ENCODE peak calls at places on chromosomes 2 and 18, in seven cellular contexts. One of them, this sample, is unnamed.

GRCh38 chr18:66511810-66512209 is 92.1 kb downstream of the CDH19 start:
- DNase-seq in nephron progenitor cell: no peak
- DNase-seq in Calu3: peak
- DNase-seq in HCT116: no peak
- DNase-seq in prostate gland: no peak
- DNase-seq in lower leg skin: no peak
- DNase-seq in cardiac muscle cell: peak
- DNase-seq in this sample: no peak

GRCh38 chr18:75779450-75779849 is 351.9 kb upstream of the SMIM21 start:
- DNase-seq in nephron progenitor cell: no peak
- DNase-seq in Calu3: no peak
- DNase-seq in lower leg skin: no peak
- DNase-seq in cardiac muscle cell: no peak
- DNase-seq in HCT116: no peak
- DNase-seq in prostate gland: no peak
- DNase-seq in this sample: no peak

GRCh38 chr2:189267925-189268579 is 88.5 kb upstream of the COL5A2 start:
- DNase-seq in lower leg skin: no peak
- DNase-seq in HCT116: no peak
- DNase-seq in cardiac muscle cell: peak
- DNase-seq in prostate gland: no peak
- DNase-seq in Calu3: no peak
- DNase-seq in nephron progenitor cell: no peak
- DNase-seq in this sample: no peak

GRCh38 chr2:187580462-187581124 is 26.4 kb upstream of the TFPI start:
- DNase-seq in prostate gland: no peak
- DNase-seq in HCT116: peak
- DNase-seq in lower leg skin: no peak
- DNase-seq in cardiac muscle cell: peak
- DNase-seq in nephron progenitor cell: no peak
- DNase-seq in Calu3: no peak
- DNase-seq in this sample: no peak

GRCh38 chr18:42268186-42268725 is 313.2 kb downstream of the PIK3C3 start:
- DNase-seq in nephron progenitor cell: no peak
- DNase-seq in cardiac muscle cell: no peak
- DNase-seq in prostate gland: no peak
- DNase-seq in Calu3: no peak
- DNase-seq in HCT116: no peak
- DNase-seq in lower leg skin: no peak
- DNase-seq in this sample: no peak

GRCh38 chr2:196486145-196486544 is 153.4 kb upstream of the CCDC150 start:
- DNase-seq in HCT116: no peak
- DNase-seq in prostate gland: no peak
- DNase-seq in Calu3: no peak
- DNase-seq in cardiac muscle cell: no peak
- DNase-seq in lower leg skin: peak
- DNase-seq in nephron progenitor cell: no peak
- DNase-seq in this sample: no peak

GRCh38 chr2:47056875-47057731 is 98.0 kb downstream of the STPG4 start:
- DNase-seq in lower leg skin: no peak
- DNase-seq in nephron progenitor cell: no peak
- DNase-seq in HCT116: no peak
- DNase-seq in prostate gland: no peak
- DNase-seq in cardiac muscle cell: peak
- DNase-seq in Calu3: no peak
- DNase-seq in this sample: no peak

GRCh38 chr2:147487286-147487979 is 357.4 kb upstream of the ACVR2A start:
- DNase-seq in cardiac muscle cell: no peak
- DNase-seq in lower leg skin: no peak
- DNase-seq in prostate gland: no peak
- DNase-seq in nephron progenitor cell: no peak
- DNase-seq in HCT116: no peak
- DNase-seq in Calu3: no peak
- DNase-seq in this sample: no peak

GRCh38 chr2:224085811-224086210 is 46.7 kb upstream of the SERPINE2 start:
- DNase-seq in lower leg skin: no peak
- DNase-seq in cardiac muscle cell: no peak
- DNase-seq in nephron progenitor cell: no peak
- DNase-seq in Calu3: no peak
- DNase-seq in HCT116: no peak
- DNase-seq in prostate gland: no peak
- DNase-seq in this sample: no peak

GRCh38 chr2:3516831-3517230 is 2.5 kb downstream of the ADI1 start:
- DNase-seq in HCT116: no peak
- DNase-seq in Calu3: no peak
- DNase-seq in prostate gland: no peak
- DNase-seq in cardiac muscle cell: no peak
- DNase-seq in nephron progenitor cell: no peak
- DNase-seq in lower leg skin: no peak
- DNase-seq in this sample: no peak

GRCh38 chr2:219228745-219229374 is 576 bp downstream of the ATG9A start:
- DNase-seq in Calu3: no peak
- DNase-seq in HCT116: no peak
- DNase-seq in lower leg skin: no peak
- DNase-seq in cardiac muscle cell: no peak
- DNase-seq in prostate gland: no peak
- DNase-seq in nephron progenitor cell: no peak
- DNase-seq in this sample: no peak

GRCh38 chr2:187302146-187302545 is 145.9 kb downstream of the CALCRL start:
- DNase-seq in prostate gland: no peak
- DNase-seq in lower leg skin: no peak
- DNase-seq in HCT116: no peak
- DNase-seq in cardiac muscle cell: peak
- DNase-seq in Calu3: no peak
- DNase-seq in nephron progenitor cell: no peak
- DNase-seq in this sample: no peak

GRCh38 chr2:48452108-48452507 is 77.8 kb upstream of the STON1 start:
- DNase-seq in nephron progenitor cell: no peak
- DNase-seq in prostate gland: no peak
- DNase-seq in HCT116: no peak
- DNase-seq in Calu3: no peak
- DNase-seq in cardiac muscle cell: no peak
- DNase-seq in lower leg skin: no peak
- DNase-seq in this sample: no peak

GRCh38 chr2:40592223-40592622 is 140.3 kb upstream of the SLC8A1 start:
- DNase-seq in prostate gland: no peak
- DNase-seq in Calu3: no peak
- DNase-seq in HCT116: no peak
- DNase-seq in cardiac muscle cell: no peak
- DNase-seq in lower leg skin: no peak
- DNase-seq in nephron progenitor cell: no peak
- DNase-seq in this sample: no peak

GRCh38 chr2:240200230-240201051 is 60.0 kb upstream of the OTOS start:
- DNase-seq in prostate gland: no peak
- DNase-seq in HCT116: no peak
- DNase-seq in lower leg skin: no peak
- DNase-seq in nephron progenitor cell: no peak
- DNase-seq in Calu3: no peak
- DNase-seq in cardiac muscle cell: peak
- DNase-seq in this sample: no peak

GRCh38 chr2:231293163-231293562 is 94.7 kb downstream of the ARMC9 start:
- DNase-seq in nephron progenitor cell: no peak
- DNase-seq in Calu3: no peak
- DNase-seq in cardiac muscle cell: no peak
- DNase-seq in lower leg skin: no peak
- DNase-seq in HCT116: no peak
- DNase-seq in prostate gland: no peak
- DNase-seq in this sample: no peak

GRCh38 chr2:238237441-238237840 is 2.4 kb downstream of the HES6 start:
- DNase-seq in lower leg skin: no peak
- DNase-seq in prostate gland: no peak
- DNase-seq in cardiac muscle cell: no peak
- DNase-seq in Calu3: no peak
- DNase-seq in HCT116: no peak
- DNase-seq in nephron progenitor cell: no peak
- DNase-seq in this sample: no peak

GRCh38 chr2:238238311-238238765 is 1.5 kb downstream of the HES6 start:
- DNase-seq in prostate gland: no peak
- DNase-seq in nephron progenitor cell: no peak
- DNase-seq in lower leg skin: no peak
- DNase-seq in cardiac muscle cell: no peak
- DNase-seq in Calu3: no peak
- DNase-seq in HCT116: no peak
- DNase-seq in this sample: no peak

GRCh38 chr2:238239552-238239871 is 326 bp downstream of the HES6 start:
- DNase-seq in Calu3: peak
- DNase-seq in prostate gland: no peak
- DNase-seq in nephron progenitor cell: peak
- DNase-seq in cardiac muscle cell: no peak
- DNase-seq in lower leg skin: no peak
- DNase-seq in HCT116: no peak
- DNase-seq in this sample: no peak

GRCh38 chr2:238239872-238240760 is at the start of gene HES6:
- DNase-seq in Calu3: peak
- DNase-seq in prostate gland: peak
- DNase-seq in cardiac muscle cell: peak
- DNase-seq in nephron progenitor cell: peak
- DNase-seq in HCT116: peak
- DNase-seq in lower leg skin: peak
- DNase-seq in this sample: peak

DNA sequence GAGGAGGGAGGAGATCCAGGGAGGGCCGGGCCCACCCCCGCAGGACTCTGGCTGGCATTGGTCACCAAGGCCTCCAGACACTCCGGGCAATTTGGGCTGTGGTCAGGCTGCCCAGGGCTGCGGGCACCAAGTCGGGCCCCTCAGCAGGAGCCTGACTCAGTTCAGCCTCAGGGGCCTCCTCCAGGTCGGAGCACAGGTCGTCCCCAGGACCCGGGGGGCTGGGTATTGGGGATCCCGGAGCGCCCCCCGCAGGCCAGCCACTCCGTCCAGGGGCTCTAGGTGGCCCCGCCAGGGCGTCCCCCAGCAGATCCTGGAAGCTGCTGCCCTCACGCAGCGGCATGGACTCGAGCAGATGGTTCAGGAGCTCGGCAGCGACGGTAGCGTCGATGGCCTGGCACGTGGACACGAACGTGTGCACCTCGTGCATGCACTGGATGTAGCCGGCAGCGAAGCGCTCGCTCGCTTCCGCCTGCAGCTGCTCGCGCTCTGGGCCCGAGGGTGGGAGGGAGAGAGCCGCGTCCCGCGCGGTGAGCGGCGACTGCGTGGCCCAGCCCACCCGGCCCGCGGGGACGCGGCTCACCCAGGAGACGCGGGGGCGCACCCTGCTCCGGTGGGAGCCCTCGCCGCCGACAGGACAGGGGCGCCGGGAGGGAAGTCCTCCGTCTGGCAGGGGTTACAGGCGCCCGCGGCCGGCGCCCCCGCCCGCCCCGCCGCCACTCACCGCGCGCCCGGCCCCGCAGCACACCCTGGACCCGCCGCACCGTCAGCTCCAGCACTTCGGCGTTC is 879 bp downstream of the HES6 start:
- DNase-seq in prostate gland: no peak
- DNase-seq in cardiac muscle cell: no peak
- DNase-seq in HCT116: no peak
- DNase-seq in Calu3: no peak
- DNase-seq in lower leg skin: no peak
- DNase-seq in nephron progenitor cell: peak
- DNase-seq in this sample: no peak
- TF ChIP-seq CTCF in prostate gland: no peak
- TF ChIP-seq CTCF in cardiac muscle cell: no peak
- TF ChIP-seq CTCF in HCT116: peak
- TF ChIP-seq CTCF in Calu3: no peak
- TF ChIP-seq CTCF in lower leg skin: no peak
- TF ChIP-seq CTCF in nephron progenitor cell: no peak
- TF ChIP-seq CTCF in this sample: no peak

GRCh38 chr2:77309725-77310124 is 212.5 kb downstream of the LRRTM4 start:
- DNase-seq in cardiac muscle cell: no peak
- DNase-seq in lower leg skin: no peak
- DNase-seq in HCT116: no peak
- DNase-seq in Calu3: no peak
- DNase-seq in nephron progenitor cell: no peak
- DNase-seq in prostate gland: no peak
- DNase-seq in this sample: no peak
- TF ChIP-seq CTCF in cardiac muscle cell: no peak
- TF ChIP-seq CTCF in lower leg skin: no peak
- TF ChIP-seq CTCF in HCT116: no peak
- TF ChIP-seq CTCF in Calu3: no peak
- TF ChIP-seq CTCF in nephron progenitor cell: no peak
- TF ChIP-seq CTCF in prostate gland: no peak
- TF ChIP-seq CTCF in this sample: no peak

GRCh38 chr2:220695397-220696279 is 876.5 kb downstream of the EPHA4 start:
- DNase-seq in cardiac muscle cell: no peak
- DNase-seq in HCT116: no peak
- DNase-seq in lower leg skin: no peak
- DNase-seq in nephron progenitor cell: no peak
- DNase-seq in prostate gland: no peak
- DNase-seq in Calu3: no peak
- DNase-seq in this sample: no peak
- TF ChIP-seq CTCF in cardiac muscle cell: no peak
- TF ChIP-seq CTCF in HCT116: no peak
- TF ChIP-seq CTCF in lower leg skin: no peak
- TF ChIP-seq CTCF in nephron progenitor cell: no peak
- TF ChIP-seq CTCF in prostate gland: no peak
- TF ChIP-seq CTCF in Calu3: no peak
- TF ChIP-seq CTCF in this sample: no peak

GRCh38 chr2:45823723-45824206 is 172.3 kb downstream of the PRKCE start:
- DNase-seq in prostate gland: peak
- DNase-seq in Calu3: no peak
- DNase-seq in cardiac muscle cell: no peak
- DNase-seq in nephron progenitor cell: no peak
- DNase-seq in lower leg skin: peak
- DNase-seq in HCT116: no peak
- DNase-seq in this sample: no peak

GRCh38 chr2:45826476-45826875 is 175.0 kb downstream of the PRKCE start:
- DNase-seq in prostate gland: no peak
- DNase-seq in nephron progenitor cell: no peak
- DNase-seq in HCT116: no peak
- DNase-seq in lower leg skin: no peak
- DNase-seq in cardiac muscle cell: no peak
- DNase-seq in Calu3: no peak
- DNase-seq in this sample: no peak

GRCh38 chr2:45826889-45827635 is 175.6 kb downstream of the PRKCE start:
- DNase-seq in HCT116: no peak
- DNase-seq in prostate gland: no peak
- DNase-seq in cardiac muscle cell: peak
- DNase-seq in lower leg skin: no peak
- DNase-seq in Calu3: no peak
- DNase-seq in nephron progenitor cell: no peak
- DNase-seq in this sample: no peak

GRCh38 chr2:45822272-45822630 is 170.8 kb downstream of the PRKCE start:
- DNase-seq in Calu3: no peak
- DNase-seq in cardiac muscle cell: no peak
- DNase-seq in lower leg skin: no peak
- DNase-seq in HCT116: no peak
- DNase-seq in prostate gland: no peak
- DNase-seq in nephron progenitor cell: peak
- DNase-seq in this sample: no peak

DNA sequence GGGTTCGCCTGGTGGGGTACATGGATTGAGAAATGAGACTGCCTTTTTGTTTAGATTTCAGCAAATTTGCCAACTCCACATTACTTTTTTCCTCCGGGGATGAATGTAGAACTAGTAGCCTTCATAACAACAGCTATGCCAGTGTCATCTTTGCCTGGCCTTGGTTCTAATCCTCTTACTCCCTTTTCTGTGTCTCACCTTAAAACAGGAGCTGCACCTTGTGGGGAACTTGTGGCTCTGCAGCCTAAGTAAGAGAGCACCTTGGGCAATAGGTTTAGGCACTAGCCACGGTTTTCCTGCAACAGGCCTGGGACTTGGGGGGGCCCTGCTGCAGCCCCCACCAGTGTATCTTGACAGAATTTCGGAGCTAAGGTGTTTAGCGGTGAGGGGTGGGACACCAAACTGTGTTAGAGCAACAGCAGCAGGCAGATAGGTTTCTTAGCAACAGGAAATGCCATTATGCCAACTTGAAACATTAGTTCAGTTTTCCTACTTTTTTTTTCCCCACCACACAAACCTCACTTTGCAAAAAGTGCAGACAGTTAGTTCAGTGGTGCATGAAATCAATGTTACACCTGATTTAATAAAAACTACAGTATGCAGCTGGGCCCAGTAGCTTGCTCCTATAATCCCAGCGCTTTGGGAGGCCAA is 173.7 kb downstream of the PRKCE start:
- DNase-seq in HCT116: no peak
- DNase-seq in lower leg skin: no peak
- DNase-seq in Calu3: no peak
- DNase-seq in cardiac muscle cell: no peak
- DNase-seq in prostate gland: no peak
- DNase-seq in nephron progenitor cell: no peak
- DNase-seq in this sample: no peak
- TF ChIP-seq CTCF in HCT116: peak
- TF ChIP-seq CTCF in lower leg skin: no peak
- TF ChIP-seq CTCF in Calu3: no peak
- TF ChIP-seq CTCF in cardiac muscle cell: no peak
- TF ChIP-seq CTCF in prostate gland: no peak
- TF ChIP-seq CTCF in nephron progenitor cell: no peak
- TF ChIP-seq CTCF in this sample: no peak